ENCODE peak calls at places on chromosomes 3 and 15, in four cellular contexts. V is H1, E is H9, N is mesendoderm. A is an unnamed sample.

GRCh38 chr3:180934638-180935037 is 22.2 kb downstream of the FXR1 start:
- DNase-seq in V (no peak), E (no peak), N (no peak), A (peak; percentile 33)

GRCh38 chr3:30977592-30977991 is 83.1 kb upstream of the GADL1 start:
- DNase-seq in N (no peak), E (no peak), V (no peak), A (no peak)

GRCh38 chr15:58396181-58396580 is 35.6 kb upstream of the LIPC start:
- DNase-seq in V (no peak), N (no peak), E (no peak), A (peak; percentile 97)

GRCh38 chr3:129383292-129383860 is 45.1 kb downstream of the EFCAB12 start:
- DNase-seq in V (peak; percentile 75), E (peak; percentile 83), N (peak; percentile 85), A (peak; percentile 85)

GRCh38 chr3:149152420-149152819 is 23.0 kb downstream of the HPS3 start:
- DNase-seq in E (no peak), N (peak; percentile 62), V (no peak), A (peak; percentile 69)

GRCh38 chr15:100114100-100114499 is 227.7 kb downstream of the ADAMTS17 start:
- DNase-seq in N (no peak), E (no peak), V (no peak), A (peak; percentile 92)

GRCh38 chr3:124049203-124049748 is 57.4 kb upstream of the ROPN1 start:
- DNase-seq in E (no peak), V (no peak), N (no peak), A (no peak)

GRCh38 chr3:126991366-126992200 is 8.7 kb downstream of the PLXNA1 start:
- DNase-seq in N (no peak), V (no peak), E (no peak), A (no peak)

GRCh38 chr3:189626286-189626685 is 4.9 kb upstream of the TP63 start:
- DNase-seq in N (peak; percentile 27), V (no peak), E (no peak), A (no peak)

GRCh38 chr3:65588884-65589283 is 449.8 kb downstream of the MAGI1 start:
- DNase-seq in V (no peak), N (no peak), E (no peak), A (no peak)

GRCh38 chr3:171049831-171050444 is 23.4 kb upstream of the SLC2A2 start:
- DNase-seq in N (peak; percentile 81), V (peak; percentile 65), E (peak; percentile 68), A (peak; percentile 61)

GRCh38 chr3:174116421-174116820 is 718.9 kb downstream of the NLGN1 start:
- DNase-seq in N (no peak), E (no peak), V (no peak), A (peak; percentile 84)

GRCh38 chr3:2923390-2923789 is 186.8 kb downstream of the IL5RA start:
- DNase-seq in E (no peak), V (no peak), N (peak; percentile 5), A (no peak)

GRCh38 chr3:186254676-186255665 is 107.1 kb downstream of the DGKG start:
- DNase-seq in E (no peak), N (no peak), V (no peak), A (no peak)

GRCh38 chr15:51796777-51797474 is 32.5 kb upstream of the TMOD3 start:
- DNase-seq in N (no peak), V (no peak), E (no peak), A (no peak)

GRCh38 chr3:122410639-122411038 is 5.2 kb downstream of the WDR5B start:
- DNase-seq in E (no peak), V (no peak), N (peak; percentile 63), A (no peak)

GRCh38 chr3:61662861-61663260 is 101.5 kb downstream of the PTPRG start:
- DNase-seq in E (no peak), V (no peak), N (no peak), A (no peak)

GRCh38 chr15:69623521-69624513 is 171.2 kb downstream of the RPLP1 start:
- DNase-seq in V (no peak), N (no peak), E (no peak), A (no peak)

DNA sequence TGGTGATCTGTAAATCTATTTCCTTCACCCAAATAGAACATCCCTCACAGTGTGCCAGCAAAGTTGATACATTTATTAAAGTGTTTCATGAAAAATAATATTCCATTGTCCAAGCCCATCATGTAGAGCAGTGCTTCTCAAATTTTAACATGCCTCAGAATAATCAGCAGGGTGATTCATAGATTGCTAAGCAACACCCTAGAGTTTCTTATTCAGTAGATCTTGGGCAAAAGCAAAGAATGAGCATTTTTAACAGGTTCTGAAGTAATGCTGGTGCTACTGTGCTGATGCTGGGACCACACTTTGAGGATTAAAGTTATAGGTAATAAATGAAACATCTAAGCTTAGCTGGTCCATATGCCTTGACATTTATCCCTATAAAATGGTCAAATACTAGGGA is 210.4 kb downstream of the ZIC4 start:
- DNase-seq in E (no peak), V (no peak), N (no peak), A (peak; percentile 18)
- H4K5ac ChIP-seq in E (no peak overlapping the region), V (no peak overlapping the region), N (no peak overlapping the region), A (no peak overlapping the region)

DNA sequence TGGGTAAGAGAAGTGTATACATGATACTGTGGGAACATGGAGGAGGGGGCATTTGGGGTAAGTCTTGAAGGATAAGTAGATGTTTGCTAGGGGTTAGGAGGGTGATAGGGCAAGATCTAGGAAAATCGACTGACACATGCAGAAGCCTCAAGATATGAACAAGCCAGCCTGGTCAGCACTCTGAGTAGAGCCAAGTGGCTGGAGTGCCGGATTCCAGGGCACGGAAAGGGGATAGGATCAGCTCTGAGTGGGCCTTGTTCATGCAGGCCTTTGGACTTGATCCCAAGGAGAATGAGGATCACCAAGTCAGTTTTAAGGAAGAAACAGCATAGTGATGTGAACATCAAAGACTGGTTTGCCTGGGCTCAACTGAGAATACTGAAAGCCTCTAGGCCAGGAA is 24.3 kb upstream of the MANF start:
- DNase-seq in V (no peak), E (no peak), N (no peak), A (no peak)
- H4K5ac ChIP-seq in V (no peak overlapping the region), E (no peak overlapping the region), N (no peak overlapping the region), A (no peak overlapping the region)

GRCh38 chr3:153000325-153000724 is 161.7 kb upstream of the RAP2B start:
- DNase-seq in V (no peak), N (no peak), E (no peak), A (no peak)

GRCh38 chr3:152998554-152998953 is 163.5 kb upstream of the RAP2B start:
- DNase-seq in N (no peak), E (no peak), V (no peak), A (no peak)

GRCh38 chr3:153001428-153001827 is 160.6 kb upstream of the RAP2B start:
- DNase-seq in N (no peak), E (no peak), V (no peak), A (no peak)

GRCh38 chr3:152997526-152997925 is 162.6 kb downstream of the P2RY1 start:
- DNase-seq in E (no peak), V (no peak), N (no peak), A (no peak)
- H4K5ac ChIP-seq in E (no peak overlapping the region), V (no peak overlapping the region), N (no peak overlapping the region), A (no peak overlapping the region)

DNA sequence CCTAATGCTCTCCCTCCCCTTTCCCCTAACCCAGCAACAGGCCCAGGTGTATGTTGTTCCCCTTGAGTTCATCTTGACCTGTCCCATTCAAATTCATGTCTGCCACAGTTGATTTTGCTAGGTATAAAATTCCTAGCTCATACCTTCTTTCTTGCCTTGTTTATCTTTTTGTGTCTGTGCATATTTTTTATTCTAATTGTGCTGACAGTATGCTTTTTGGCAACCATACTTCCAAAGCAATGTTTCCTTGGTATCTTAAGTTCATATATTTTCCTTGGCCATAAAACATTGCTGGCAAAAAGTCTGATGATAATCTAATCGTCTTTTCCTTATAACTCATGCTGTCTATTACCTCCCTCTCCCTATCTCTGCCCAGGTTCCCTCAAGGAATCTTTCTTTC is 15.5 kb downstream of the LNP1 start:
- DNase-seq in E (no peak), N (no peak), V (no peak), A (no peak)
- H4K5ac ChIP-seq in E (no peak overlapping the region), N (no peak overlapping the region), V (no peak overlapping the region), A (no peak overlapping the region)

GRCh38 chr3:53813876-53814275 is 32.3 kb downstream of the CHDH start:
- DNase-seq in E (peak; percentile 21), N (no peak), V (no peak), A (no peak)

GRCh38 chr3:53813229-53813628 is 33.0 kb downstream of the CHDH start:
- DNase-seq in E (no peak), N (no peak), V (no peak), A (no peak)

GRCh38 chr3:53816430-53816829 is 29.8 kb downstream of the CHDH start:
- DNase-seq in N (no peak), E (no peak), V (no peak), A (no peak)

GRCh38 chr3:53815651-53816050 is 30.6 kb downstream of the CHDH start:
- DNase-seq in E (no peak), N (no peak), V (no peak), A (no peak)

DNA sequence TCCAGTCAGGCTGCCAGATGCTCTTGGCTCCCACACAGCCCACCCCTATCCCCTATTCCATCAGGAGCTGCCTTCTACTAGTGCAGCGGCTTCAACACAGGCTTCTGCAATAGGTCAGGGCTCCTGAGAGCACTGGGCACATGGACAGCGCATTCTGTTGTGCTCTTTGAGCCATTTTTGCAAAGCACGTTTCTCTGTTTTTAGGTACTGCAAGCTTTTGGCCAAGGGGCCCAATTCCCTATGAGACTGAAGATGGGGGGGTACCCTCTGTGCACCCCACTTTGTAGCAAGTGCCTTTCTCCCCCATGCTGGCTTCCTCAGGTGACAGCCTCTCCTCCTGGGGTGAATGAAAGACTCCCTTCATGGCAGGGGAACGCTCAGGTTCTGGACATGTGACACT is 31.2 kb downstream of the CHDH start:
- DNase-seq in E (no peak), N (no peak), V (no peak), A (no peak)
- H4K5ac ChIP-seq in E (no peak overlapping the region), N (no peak overlapping the region), V (no peak overlapping the region), A (no peak overlapping the region)

DNA sequence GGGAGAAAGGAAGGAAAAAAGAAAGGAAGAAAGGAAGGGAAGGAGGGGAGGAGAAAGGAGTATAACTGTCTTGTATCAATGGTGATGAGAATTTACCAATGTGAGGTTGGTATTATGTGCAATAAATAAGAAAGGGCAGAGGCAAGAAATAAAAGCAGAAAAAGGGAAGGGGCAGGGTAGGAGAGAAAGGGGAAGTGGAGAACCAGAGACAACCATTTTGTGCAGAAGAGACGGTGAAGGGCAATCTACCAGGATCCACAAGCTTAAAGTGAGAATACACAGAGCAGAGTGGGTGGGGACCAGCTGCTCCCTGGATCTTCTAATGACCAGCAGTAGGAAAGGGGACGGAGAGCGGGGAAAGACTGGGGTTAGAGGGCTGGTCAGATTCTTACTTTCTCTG is 106.9 kb upstream of the SLCO2A1 start:
- DNase-seq in V (no peak), E (no peak), N (no peak), A (no peak)
- H4K5ac ChIP-seq in V (no peak overlapping the region), E (no peak overlapping the region), N (no peak overlapping the region), A (no peak overlapping the region)

DNA sequence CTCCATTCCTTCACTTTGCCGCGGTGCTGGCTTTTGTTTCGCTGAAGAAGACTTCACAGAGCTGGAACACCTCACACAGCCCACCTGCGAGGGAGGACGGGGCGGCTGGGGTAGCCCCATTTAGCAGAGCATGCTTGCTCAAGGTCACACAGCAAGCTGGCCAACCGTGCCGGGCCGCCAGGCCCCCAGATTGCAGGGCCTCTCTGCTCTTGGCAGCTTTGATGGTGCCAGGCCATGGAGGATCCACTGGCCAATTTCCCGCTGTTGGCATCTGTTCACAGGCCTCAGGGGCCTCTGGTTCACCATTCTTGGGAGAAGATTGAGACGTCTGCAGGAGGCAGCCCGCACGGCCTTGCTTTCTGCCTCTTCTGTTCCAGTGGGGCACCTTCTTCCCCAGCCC is 77.9 kb upstream of the LINGO1 start:
- DNase-seq in V (no peak), E (no peak), N (no peak), A (no peak)
- H4K5ac ChIP-seq in V (no peak overlapping the region), E (no peak overlapping the region), N (no peak overlapping the region), A (no peak overlapping the region)

GRCh38 chr15:47507221-47507985 is 209.9 kb upstream of the SEMA6D start:
- DNase-seq in V (no peak), N (no peak), E (no peak), A (no peak)
- H4K5ac ChIP-seq in V (no peak overlapping the region), N (no peak overlapping the region), E (no peak overlapping the region), A (no peak overlapping the region)

GRCh38 chr15:81768773-81769172 is 277.0 kb downstream of the MEX3B start:
- DNase-seq in E (no peak), V (no peak), N (no peak), A (no peak)
- H4K5ac ChIP-seq in E (no peak overlapping the region), V (no peak overlapping the region), N (no peak overlapping the region), A (no peak overlapping the region)